ENCODE peak calls at places on chromosomes 13 and 19, in five cellular contexts. S, X, O, J and H are unnamed samples.
A peak's percentile ranks its signal among the peaks of the same experiment; 100 is the strongest.

GRCh38 chr13:41919741-41920487 is 41.0 kb downstream of the VWA8 start:
- DNase-seq in S (no peak), X (no peak), O (no peak), J (no peak), H (no peak)

GRCh38 chr13:70339738-70340137 is 231.5 kb upstream of the KLHL1 start:
- DNase-seq in S (peak; percentile 6), X (peak; percentile 19), O (no peak), J (peak; percentile 21), H (no peak)

GRCh38 chr13:79423801-79424642 is 18.0 kb upstream of the RBM26 start:
- DNase-seq in S (peak; percentile 28), X (no peak), O (no peak), J (peak; percentile 29), H (peak; percentile 18)

GRCh38 chr19:5988520-5989387 is 10.8 kb upstream of the RANBP3 start:
- DNase-seq in S (no peak), X (no peak), O (no peak), J (no peak), H (peak; percentile 36)

GRCh38 chr19:37963190-37963947 is 56.4 kb downstream of the SIPA1L3 start:
- DNase-seq in S (no peak), X (no peak), O (no peak), J (peak; percentile 28), H (no peak)

GRCh38 chr19:38709671-38710415 is 34.4 kb downstream of the CAPN12 start:
- DNase-seq in S (no peak), X (no peak), O (no peak), J (no peak), H (no peak)

GRCh38 chr13:27619093-27619705 is 1.1 kb downstream of the LNX2 start:
- DNase-seq in S (no peak), X (no peak), O (no peak), J (peak; percentile 34), H (no peak)

GRCh38 chr19:18173572-18174294 is at the start of gene IFI30:
- DNase-seq in S (no peak), X (no peak), O (peak; percentile 79), J (peak; percentile 68), H (peak; percentile 95)

GRCh38 chr19:18437481-18438330 is at the start of gene ISYNA1:
- DNase-seq in S (no peak), X (no peak), O (no peak), J (peak; percentile 14), H (peak; percentile 94)

DNA sequence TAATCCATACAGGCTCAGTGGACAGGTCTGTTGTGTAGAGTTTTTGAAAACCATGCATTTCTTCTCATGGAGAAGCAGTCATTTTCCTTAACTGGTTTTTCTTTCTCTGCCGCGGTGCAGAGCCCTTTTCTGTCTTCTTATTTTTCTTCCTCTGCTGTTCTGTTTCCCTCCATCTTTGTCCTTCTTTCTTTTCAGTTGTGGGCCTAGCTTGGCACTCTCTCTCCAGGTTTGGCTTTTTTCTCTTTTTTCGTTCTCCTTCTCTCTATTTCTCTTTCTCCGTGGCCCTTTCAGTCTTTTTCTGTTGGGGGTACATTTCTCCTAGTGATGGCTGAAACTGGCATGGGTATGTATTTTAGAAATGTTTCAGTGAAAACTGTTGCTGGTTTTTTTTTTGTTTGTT is 24.1 kb downstream of the NFIX start:
- DNase-seq in S (no peak), X (no peak), O (no peak), J (no peak), H (no peak)
- TF ChIP-seq SRF in S (no peak), X (no peak), O (no peak), J (no peak), H (no peak)

DNA sequence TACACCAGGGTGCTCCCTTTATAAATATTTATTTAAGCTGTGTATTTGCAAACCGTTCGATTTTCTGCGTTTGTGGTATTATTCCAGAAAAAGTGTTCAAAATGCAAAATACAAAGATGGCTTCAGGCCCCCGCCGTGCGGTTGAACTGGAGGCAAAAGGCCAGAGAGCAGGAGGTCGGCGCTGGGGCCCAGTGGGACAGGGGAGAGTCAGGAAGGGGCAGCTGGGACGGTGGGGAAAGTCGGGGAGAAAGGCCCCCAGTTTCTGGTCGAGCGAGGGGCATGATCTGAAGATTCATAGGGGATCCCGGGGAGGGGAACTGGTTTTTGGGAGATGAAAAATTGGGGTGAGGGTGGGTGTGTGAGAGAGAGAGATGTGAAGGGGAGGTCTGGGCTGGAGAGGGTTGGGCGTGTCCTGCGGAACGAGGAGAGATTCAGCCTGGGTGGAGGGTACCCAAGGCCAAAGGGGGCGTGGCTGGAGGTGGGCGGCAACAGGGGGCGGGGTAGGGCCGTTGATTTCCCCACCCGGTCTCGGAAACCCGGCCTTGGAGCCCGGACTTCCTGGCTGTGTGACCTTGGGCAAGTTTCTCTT is 678 bp downstream of the ISOC2 start:
- DNase-seq in S (no peak), X (no peak), O (no peak), J (peak; percentile 84), H (peak; percentile 93)
- TF ChIP-seq SRF in S (no peak), X (no peak), O (no peak), J (no peak), H (no peak)

GRCh38 chr19:45663800-45664199 is 4.2 kb upstream of the GIPR start:
- DNase-seq in S (no peak), X (no peak), O (no peak), J (no peak), H (no peak)

GRCh38 chr19:45664575-45664974 is 3.4 kb upstream of the GIPR start:
- DNase-seq in S (no peak), X (no peak), O (no peak), J (no peak), H (no peak)

GRCh38 chr19:45670670-45671453 is 2.8 kb downstream of the GIPR start:
- DNase-seq in S (peak; percentile 93), X (peak; percentile 93), O (peak; percentile 62), J (peak; percentile 55), H (peak; percentile 100)

GRCh38 chr19:45668342-45668871 is 386 bp downstream of the GIPR start:
- DNase-seq in S (no peak), X (no peak), O (no peak), J (no peak), H (no peak)

DNA sequence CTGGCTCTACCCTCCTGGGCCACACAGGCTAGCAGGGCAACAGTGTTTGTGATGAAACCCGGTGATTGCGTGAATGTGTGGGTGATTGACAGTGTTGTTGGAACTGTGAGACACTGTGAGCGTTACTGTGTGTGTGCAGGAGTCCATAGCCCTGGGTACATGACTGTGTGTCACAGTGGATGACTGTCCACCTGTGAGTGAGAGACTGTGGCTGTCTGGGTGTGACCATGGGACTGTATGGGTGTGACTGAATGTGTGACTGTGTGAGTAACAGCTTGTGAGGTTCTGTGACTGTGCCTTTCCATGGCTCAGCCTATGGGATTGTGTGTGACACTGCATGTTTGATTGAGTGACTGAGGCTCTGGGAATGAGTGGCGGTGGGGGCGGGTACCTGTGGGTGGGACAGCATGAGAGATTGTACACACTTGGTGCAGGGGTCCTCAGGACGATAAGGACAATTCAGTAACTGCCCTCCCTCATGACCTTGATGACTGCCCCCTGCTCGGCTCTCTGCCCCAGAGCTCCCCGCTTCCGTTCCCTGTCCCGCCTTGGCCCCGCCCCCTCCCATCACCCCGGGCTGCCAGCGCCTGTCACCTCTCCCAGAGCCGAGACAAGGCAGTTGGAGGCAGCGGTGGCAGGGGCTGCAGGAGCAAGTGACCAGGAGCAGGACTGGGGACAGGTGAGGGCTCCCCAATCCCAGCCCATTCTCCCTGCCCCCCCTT is at the start of gene GIPR:
- DNase-seq in S (peak; percentile 72), X (no peak), O (no peak), J (peak; percentile 44), H (peak; percentile 88)
- TF ChIP-seq SRF in S (no peak), X (no peak), O (no peak), J (no peak), H (no peak)

GRCh38 chr13:80664930-80665329 is 324.0 kb upstream of the SPRY2 start:
- DNase-seq in S (no peak), X (no peak), O (no peak), J (no peak), H (no peak)
- TF ChIP-seq SRF in S (no peak), X (no peak), O (no peak), J (no peak), H (no peak)

DNA sequence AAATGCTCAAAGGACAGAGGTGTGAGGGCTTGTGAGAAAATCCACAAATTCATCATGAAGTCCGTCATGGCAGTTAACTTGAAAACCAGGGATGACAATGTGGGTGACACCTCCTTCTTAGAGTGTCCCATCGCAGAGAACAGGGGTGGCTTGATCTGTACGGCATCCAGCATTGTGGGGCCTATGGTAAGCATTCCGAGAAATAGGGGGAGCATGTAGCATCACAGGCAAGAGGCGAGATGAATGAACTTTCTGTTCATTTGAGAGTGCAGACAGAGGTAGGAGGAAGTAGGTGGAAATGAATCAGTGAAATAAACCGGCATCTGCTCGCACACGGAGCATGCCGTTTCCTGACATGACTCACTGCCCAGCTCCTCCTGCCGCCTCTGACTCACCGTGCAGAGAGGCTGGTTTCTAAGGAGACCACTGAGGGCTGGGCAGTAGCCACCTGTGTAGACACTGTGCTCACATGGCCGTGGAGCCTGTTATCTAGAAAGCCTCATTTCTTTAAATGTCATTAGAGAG is 339.0 kb downstream of the RFC3 start:
- DNase-seq in S (peak; percentile 92), X (peak; percentile 27), O (peak; percentile 55), J (peak; percentile 72), H (no peak)
- TF ChIP-seq SRF in S (no peak), X (no peak), O (no peak), J (no peak), H (no peak)

DNA sequence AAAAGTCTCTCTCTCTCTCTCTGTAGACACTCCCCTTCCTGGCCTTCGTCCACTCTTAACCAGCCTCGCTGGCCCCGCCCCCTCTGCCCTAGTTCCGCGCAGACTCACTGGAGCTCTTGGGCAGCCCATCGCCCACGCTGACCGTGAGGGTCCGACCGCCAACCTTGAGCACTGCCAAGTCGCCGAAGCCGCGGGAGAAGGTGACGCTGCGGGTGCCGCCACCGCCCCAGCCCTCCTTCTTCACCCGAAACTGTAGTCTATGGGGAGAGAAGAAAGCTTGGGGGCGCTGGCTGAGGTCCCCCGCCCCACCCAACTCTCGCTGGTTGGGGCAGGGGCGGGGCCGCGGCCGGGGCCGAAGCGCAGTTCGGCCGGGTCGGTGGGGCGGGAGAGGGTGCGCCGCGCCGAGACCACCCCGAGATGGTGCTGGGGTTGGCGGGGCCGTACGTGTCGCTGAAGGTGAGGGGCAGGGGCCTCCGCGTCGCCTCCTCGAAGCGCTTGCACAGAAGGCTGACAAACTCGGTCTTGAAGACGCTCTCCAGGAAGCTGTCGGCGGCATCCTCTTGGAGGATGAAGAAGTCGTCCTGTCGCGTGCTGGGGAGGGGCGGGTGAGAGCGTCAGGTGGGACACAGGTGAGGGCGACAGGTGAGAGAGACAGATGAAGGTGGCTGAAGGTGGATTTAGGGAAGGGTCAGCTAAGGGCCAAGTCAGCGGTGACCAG is 12.5 kb upstream of the ZNF414 start:
- DNase-seq in S (peak; percentile 75), X (peak; percentile 54), O (no peak), J (peak; percentile 87), H (peak; percentile 92)
- TF ChIP-seq SRF in S (no peak), X (no peak), O (no peak), J (no peak), H (no peak)

DNA sequence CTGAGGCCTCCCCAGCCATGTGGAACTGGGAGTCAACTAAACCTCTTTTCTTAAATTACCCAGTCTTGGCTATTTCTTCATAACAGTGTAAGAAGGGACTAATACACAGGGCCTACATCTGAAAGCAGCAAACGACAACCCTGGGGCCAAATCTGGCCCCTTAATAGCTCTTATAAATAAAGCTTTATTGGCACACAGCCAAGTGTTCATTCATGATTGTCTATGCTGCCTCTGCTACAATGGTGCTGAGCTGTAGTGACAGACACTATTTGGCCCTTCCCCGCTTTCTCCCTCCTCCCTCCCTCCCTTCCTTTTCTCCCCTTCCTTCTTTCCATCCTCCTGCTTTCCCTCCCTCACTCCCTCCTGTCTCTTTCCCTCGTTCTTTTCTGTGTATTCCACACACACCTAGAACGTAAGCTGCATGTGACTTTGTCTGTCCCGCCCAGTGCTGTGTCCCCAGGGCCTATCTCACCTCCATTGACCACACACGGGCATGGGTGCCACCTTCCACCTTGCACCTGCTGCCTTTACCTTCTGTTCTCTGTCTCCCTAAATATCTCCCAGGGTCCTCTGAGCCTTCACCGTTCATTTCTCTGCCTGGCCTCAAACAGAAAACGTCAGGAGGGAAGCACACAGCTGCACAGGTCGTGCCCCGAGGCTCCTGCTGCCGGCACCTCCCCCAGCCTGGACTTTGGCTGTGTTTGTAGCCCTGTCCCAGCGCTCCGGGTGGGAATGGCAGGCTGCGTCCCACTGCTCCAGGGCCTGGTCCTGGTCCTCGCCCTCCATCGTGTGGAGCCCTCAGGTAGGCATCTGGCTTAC is at the start of gene PROZ:
- DNase-seq in S (no peak), X (no peak), O (no peak), J (peak; percentile 67), H (no peak)
- TF ChIP-seq SRF in S (no peak), X (no peak), O (no peak), J (no peak), H (no peak)